ENCODE peak calls at places on chromosomes 4 and X, in eight cellular contexts. A, P, W, O, I, G, H and F are unnamed samples.

GRCh38 chr4:126899382-126899801 is 733.4 kb upstream of the INTU start:
- DNase-seq in G (no peak), H (peak), A (peak), P (no peak), I (no peak), O (no peak), W (no peak), F (no peak)

GRCh38 chr4:87150498-87151261 is 69.7 kb downstream of the KLHL8 start:
- DNase-seq in I (peak), P (peak), O (peak), A (peak), H (no peak), W (peak), G (no peak), F (peak)

GRCh38 chrX:48919947-48920712 is 1.3 kb upstream of the PIM2 start:
- DNase-seq in A (no peak), O (no peak), I (no peak), W (no peak), G (no peak), H (no peak), P (no peak), F (peak)

GRCh38 chr4:4481394-4482000 is 60.4 kb downstream of the STX18 start:
- DNase-seq in I (no peak), A (no peak), P (no peak), H (no peak), W (no peak), O (no peak), G (no peak), F (no peak)

GRCh38 chr4:56320293-56320692 is 67.0 kb downstream of the AASDH start:
- DNase-seq in W (no peak), O (no peak), P (no peak), H (no peak), I (no peak), G (no peak), A (peak), F (no peak)

GRCh38 chrX:71911023-71911730 is 532 bp downstream of the NHSL2 start:
- DNase-seq in A (no peak), I (no peak), H (no peak), P (peak), W (peak), G (no peak), O (peak), F (peak)

GRCh38 chr4:138308421-138308820 is 66.3 kb upstream of the SLC7A11 start:
- DNase-seq in I (no peak), H (no peak), O (no peak), A (peak), G (no peak), P (no peak), W (no peak), F (no peak)

GRCh38 chr4:153154010-153154975 is 50.0 kb upstream of the TRIM2 start:
- DNase-seq in G (no peak), A (peak), O (no peak), W (peak), P (no peak), H (peak), I (no peak), F (peak)

GRCh38 chrX:13254076-13254785 is 65.6 kb downstream of the ATXN3L start:
- DNase-seq in O (peak), W (peak), A (peak), G (no peak), P (peak), I (peak), H (no peak), F (peak)

GRCh38 chr4:136927172-136927571 is 605.1 kb downstream of the PCDH18 start:
- DNase-seq in P (no peak), O (no peak), I (no peak), A (peak), H (no peak), W (peak), G (no peak), F (no peak)

GRCh38 chr4:181261279-181261678 is 981.9 kb upstream of the TENM3 start:
- DNase-seq in G (no peak), O (no peak), P (no peak), H (no peak), A (peak), I (peak), W (peak), F (no peak)

GRCh38 chrX:33415454-33415853 is 204.1 kb upstream of the DMD start:
- DNase-seq in I (no peak), O (no peak), W (no peak), H (no peak), P (no peak), A (no peak), G (no peak), F (no peak)

GRCh38 chr4:147787204-147787603 is 55.3 kb downstream of the ARHGAP10 start:
- DNase-seq in A (peak), I (no peak), P (no peak), O (no peak), W (no peak), H (no peak), G (no peak), F (no peak)

GRCh38 chr4:76782837-76783236 is 115.1 kb downstream of the SOWAHB start:
- DNase-seq in O (no peak), W (peak), A (peak), G (no peak), H (no peak), I (no peak), P (no peak), F (no peak)

GRCh38 chrX:10240918-10241317 is 84.1 kb downstream of the CLCN4 start:
- DNase-seq in O (no peak), I (no peak), W (peak), G (no peak), A (peak), P (no peak), H (no peak), F (no peak)